ENCODE peak calls at places on chromosomes 13 and 19, in seven cellular contexts. R, M, Y, F, O, X and I are unnamed samples.

GRCh38 chr13:106133025-106133424 is 402.4 kb downstream of the EFNB2 start:
- DNase-seq in R (no peak), M (no peak), Y (no peak), F (peak; percentile 75), O (no peak), X (no peak), I (no peak)

GRCh38 chr13:99269627-99270252 is 11.6 kb upstream of the GPR18 start:
- DNase-seq in R (no peak), M (no peak), Y (no peak), F (peak; percentile 81), O (no peak), X (no peak), I (no peak)

GRCh38 chr19:1000591-1001537 is 645 bp downstream of the GRIN3B start:
- DNase-seq in R (no peak), M (no peak), Y (no peak), F (no peak), O (no peak), X (no peak), I (peak; percentile 81)

GRCh38 chr19:30864460-30865215 is 484.6 kb downstream of the TSHZ3 start:
- DNase-seq in R (no peak), M (no peak), Y (peak; percentile 60), F (no peak), O (no peak), X (no peak), I (no peak)

GRCh38 chr13:111261326-111261725 is 59.1 kb upstream of the TEX29 start:
- DNase-seq in R (no peak), M (no peak), Y (no peak), F (no peak), O (no peak), X (no peak), I (no peak)

GRCh38 chr13:28401303-28402056 is 93.4 kb downstream of the FLT1 start:
- DNase-seq in R (no peak), M (no peak), Y (no peak), F (peak; percentile 62), O (no peak), X (no peak), I (no peak)

GRCh38 chr19:12641456-12641855 is 25.1 kb downstream of the MAN2B1 start:
- DNase-seq in R (no peak), M (no peak), Y (no peak), F (no peak), O (no peak), X (no peak), I (peak; percentile 43)

GRCh38 chr13:76885203-76886004 is 801 bp downstream of the KCTD12 start:
- DNase-seq in R (peak; percentile 82), M (peak; percentile 78), Y (peak; percentile 86), F (peak; percentile 86), O (peak; percentile 75), X (peak; percentile 63), I (peak; percentile 93)

GRCh38 chr19:12936582-12936981 is 1.8 kb upstream of the CALR start:
- DNase-seq in R (no peak), M (no peak), Y (no peak), F (no peak), O (no peak), X (no peak), I (no peak)

GRCh38 chr19:29667390-29667783 is 2.1 kb downstream of the PLEKHF1 start:
- DNase-seq in R (no peak), M (no peak), Y (peak; percentile 66), F (no peak), O (no peak), X (peak; percentile 37), I (no peak)
- H3K27ac ChIP-seq in R (peak overlapping the region; percentile 91), M (peak overlapping the region; percentile 98), Y (peak overlapping the region; percentile 93), F (peak overlapping the region; percentile 90), O (peak overlapping the region; percentile 86), X (peak overlapping the region; percentile 98), I (peak overlapping the region; percentile 10)

GRCh38 chr19:16087940-16088339 is 11.6 kb downstream of the TPM4 start:
- DNase-seq in R (no peak), M (no peak), Y (no peak), F (no peak), O (no peak), X (no peak), I (peak; percentile 64)
- H3K4me3 ChIP-seq in R (no peak overlapping the region), M (no peak overlapping the region), Y (no peak overlapping the region), F (no peak overlapping the region), O (no peak overlapping the region), X (no peak overlapping the region), I (no peak overlapping the region)

GRCh38 chr13:79810018-79810417 is 329.1 kb downstream of the NDFIP2 start:
- DNase-seq in R (no peak), M (no peak), Y (no peak), F (no peak), O (no peak), X (no peak), I (no peak)
- H3K27ac ChIP-seq in R (no peak overlapping the region), M (no peak overlapping the region), Y (no peak overlapping the region), F (no peak overlapping the region), O (no peak overlapping the region), X (no peak overlapping the region), I (no peak overlapping the region)

DNA sequence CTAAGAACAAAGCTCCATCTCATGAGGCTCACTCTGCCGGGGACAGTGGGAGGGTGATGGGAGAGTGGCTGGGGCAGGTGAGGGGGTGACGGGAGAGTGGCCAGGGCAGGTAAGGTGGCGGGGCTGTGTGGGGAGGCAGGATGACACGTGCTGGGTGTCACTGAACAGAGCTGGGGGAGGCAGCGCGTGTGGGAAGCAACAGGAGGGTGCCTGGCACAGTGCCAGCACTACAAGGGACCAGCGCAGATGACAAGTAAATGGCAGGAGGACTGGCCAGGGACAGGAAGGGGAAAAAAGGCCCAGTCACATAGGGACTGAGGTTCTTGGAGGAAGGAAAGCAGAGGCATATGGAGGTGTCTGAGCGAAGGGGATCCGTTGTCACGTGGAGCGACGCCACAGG is 129.9 kb downstream of the RNF17 start:
- DNase-seq in R (no peak), M (no peak), Y (no peak), F (no peak), O (no peak), X (no peak), I (no peak)
- H3K4me3 ChIP-seq in R (no peak overlapping the region), M (no peak overlapping the region), Y (no peak overlapping the region), F (no peak overlapping the region), O (no peak overlapping the region), X (no peak overlapping the region), I (no peak overlapping the region)

DNA sequence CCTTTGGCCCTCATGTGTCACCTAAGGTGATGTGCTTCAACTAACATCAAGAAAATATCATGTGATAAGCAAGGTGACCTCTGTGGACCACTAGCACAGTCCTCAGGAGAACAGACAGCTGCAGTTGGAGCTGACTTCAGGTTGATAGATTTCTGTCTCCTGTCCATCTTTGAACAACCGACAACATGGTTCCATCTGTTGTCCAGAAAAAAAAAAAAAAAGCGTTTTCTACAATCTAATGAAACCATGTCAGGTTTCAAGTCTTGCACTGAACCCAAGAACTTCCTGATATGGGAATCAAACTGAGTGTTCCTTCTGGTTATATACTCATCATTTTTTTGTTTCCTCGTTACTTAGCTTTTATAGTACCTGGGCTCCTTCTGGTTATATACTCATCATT is 75.7 kb downstream of the LHFPL6 start:
- DNase-seq in R (no peak), M (no peak), Y (no peak), F (no peak), O (no peak), X (no peak), I (no peak)
- H3K27ac ChIP-seq in R (no peak overlapping the region), M (no peak overlapping the region), Y (peak overlapping the region; percentile 55), F (peak overlapping the region; percentile 83), O (no peak overlapping the region), X (no peak overlapping the region), I (no peak overlapping the region)

DNA sequence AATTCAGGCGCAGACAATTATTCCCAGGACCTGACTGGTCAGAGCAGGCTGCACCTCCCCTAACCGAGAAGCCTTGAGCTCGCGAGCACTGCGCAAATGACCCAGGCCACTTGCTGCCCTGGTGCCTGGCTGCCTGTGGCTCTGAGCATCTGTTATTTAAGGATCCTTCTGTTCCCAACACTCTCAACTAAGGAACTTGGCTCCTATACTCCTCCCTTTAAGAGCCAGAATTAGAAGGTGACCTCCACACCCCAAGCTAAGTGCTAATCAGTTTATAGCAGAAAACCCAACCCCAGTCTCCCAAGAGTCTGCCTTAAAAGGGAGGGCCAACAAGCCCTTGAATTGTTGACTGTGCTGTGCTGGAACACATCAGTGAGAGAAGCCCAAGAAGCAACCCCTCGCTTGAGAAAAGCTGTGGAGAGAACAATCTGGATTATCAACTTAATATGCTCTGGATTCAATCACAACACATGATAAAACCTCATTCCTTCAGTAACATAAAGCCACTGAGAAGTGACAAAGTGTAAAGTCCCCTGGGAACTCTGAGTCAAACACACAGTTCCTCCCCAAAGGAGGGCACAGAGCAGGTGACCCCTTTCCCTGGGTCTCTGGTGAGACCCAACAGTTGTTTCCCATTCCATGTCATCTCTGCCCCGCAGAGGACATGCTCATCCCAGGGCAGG is 14.6 kb downstream of the AKAP8L start:
- DNase-seq in R (no peak), M (no peak), Y (peak; percentile 67), F (no peak), O (no peak), X (no peak), I (no peak)
- H3K4me3 ChIP-seq in R (no peak overlapping the region), M (peak overlapping the region; percentile 24), Y (no peak overlapping the region), F (no peak overlapping the region), O (no peak overlapping the region), X (no peak overlapping the region), I (peak overlapping the region; percentile 10)

GRCh38 chr13:33235078-33235477 is 50.5 kb downstream of the STARD13 start:
- DNase-seq in R (no peak), M (no peak), Y (no peak), F (peak; percentile 56), O (no peak), X (no peak), I (no peak)
- H3K27ac ChIP-seq in R (peak overlapping the region; percentile 47), M (no peak overlapping the region), Y (peak overlapping the region; percentile 33), F (peak overlapping the region; percentile 85), O (no peak overlapping the region), X (no peak overlapping the region), I (no peak overlapping the region)